ENCODE peak calls at places on chromosomes 12 and 14, in six cellular contexts. H is A549, F is thyroid gland, P is heart left ventricle, T is ovary, U is IMR-90. Z is an unnamed sample.

GRCh38 chr12:60693019-60693626 is 1097.3 kb downstream of the SLC16A7 start:
- DNase-seq in H (peak), F (no peak), P (no peak), T (no peak), U (peak), Z (no peak)

GRCh38 chr12:77299001-77299400 is 233.6 kb upstream of the E2F7 start:
- DNase-seq in H (no peak), F (no peak), P (no peak), T (no peak), U (no peak), Z (no peak)

GRCh38 chr12:120100630-120101029 is 15.9 kb downstream of the RAB35 start:
- DNase-seq in H (no peak), F (peak), P (peak), T (peak), U (peak), Z (peak)

GRCh38 chr14:91325211-91325610 is 80.7 kb upstream of the GPR68 start:
- DNase-seq in H (no peak), F (no peak), P (no peak), T (no peak), U (no peak), Z (no peak)

GRCh38 chr14:64636208-64636979 is 67.8 kb upstream of the PLEKHG3 start:
- DNase-seq in H (peak), F (peak), P (peak), T (peak), U (peak), Z (peak)

GRCh38 chr12:101671157-101671791 is 26.2 kb upstream of the CHPT1 start:
- DNase-seq in H (no peak), F (peak), P (no peak), T (no peak), U (no peak), Z (peak)

GRCh38 chr14:103509864-103510263 is 12.8 kb downstream of the CKB start:
- DNase-seq in H (no peak), F (no peak), P (no peak), T (no peak), U (no peak), Z (peak)

GRCh38 chr12:117685115-117685926 is 283.5 kb downstream of the KSR2 start:
- DNase-seq in H (peak), F (peak), P (no peak), T (no peak), U (no peak), Z (peak)

GRCh38 chr14:21334202-21334906 is 49.5 kb downstream of the SUPT16H start:
- DNase-seq in H (no peak), F (no peak), P (no peak), T (no peak), U (no peak), Z (no peak)

GRCh38 chr12:83841620-83842019 is 1071.0 kb downstream of the SLC6A15 start:
- DNase-seq in H (no peak), F (no peak), P (no peak), T (no peak), U (no peak), Z (no peak)

GRCh38 chr12:1811281-1811947 is 9.0 kb upstream of the LRTM2 start:
- DNase-seq in H (no peak), F (no peak), P (no peak), T (no peak), U (peak), Z (no peak)

GRCh38 chr14:38791862-38792261 is 311.2 kb downstream of the SEC23A start:
- DNase-seq in H (no peak), F (no peak), P (no peak), T (no peak), U (no peak), Z (no peak)

GRCh38 chr12:123264642-123265041 is 7.0 kb downstream of the CDK2AP1 start:
- DNase-seq in H (peak), F (no peak), P (no peak), T (no peak), U (no peak), Z (no peak)

GRCh38 chr12:115597157-115597712 is 680.3 kb downstream of the MED13L start:
- DNase-seq in H (no peak), F (no peak), P (no peak), T (no peak), U (peak), Z (no peak)

GRCh38 chr14:23436327-23437141 is 1.1 kb upstream of the MYH7 start:
- DNase-seq in H (no peak), F (peak), P (no peak), T (no peak), U (no peak), Z (peak)

GRCh38 chr12:57094194-57095160 is 5.6 kb downstream of the NAB2 start:
- DNase-seq in H (no peak), F (peak), P (no peak), T (peak), U (no peak), Z (no peak)

GRCh38 chr14:69657961-69658360 is 46.6 kb downstream of the SUSD6 start:
- DNase-seq in H (no peak), F (peak), P (no peak), T (no peak), U (peak), Z (no peak)

GRCh38 chr12:57850924-57851323 is 4.4 kb upstream of the CTDSP2 start:
- DNase-seq in H (no peak), F (no peak), P (no peak), T (no peak), U (no peak), Z (no peak)

GRCh38 chr12:1634590-1635191 is 5.7 kb downstream of the WNT5B start:
- DNase-seq in H (peak), F (peak), P (peak), T (peak), U (peak), Z (peak)

GRCh38 chr14:99758121-99758871 is 34.9 kb upstream of the EML1 start:
- DNase-seq in H (peak), F (no peak), P (no peak), T (no peak), U (peak), Z (peak)

GRCh38 chr12:116924558-116925453 is 14.1 kb downstream of the FBXW8 start:
- DNase-seq in H (peak), F (no peak), P (no peak), T (no peak), U (peak), Z (peak)

GRCh38 chr14:78243187-78243586 is 73.0 kb downstream of the NRXN3 start:
- DNase-seq in H (no peak), F (no peak), P (no peak), T (no peak), U (no peak), Z (no peak)

GRCh38 chr14:22556990-22557623 is 31.9 kb downstream of the DAD1 start:
- DNase-seq in H (peak), F (peak), P (peak), T (peak), U (peak), Z (peak)

GRCh38 chr12:128138125-128138524 is 128.8 kb upstream of the TMEM132C start:
- DNase-seq in H (no peak), F (no peak), P (no peak), T (no peak), U (no peak), Z (no peak)

GRCh38 chr14:102437997-102438922 is 71.3 kb downstream of the ANKRD9 start:
- DNase-seq in H (peak), F (peak), P (peak), T (peak), U (peak), Z (peak)

GRCh38 chr12:115838952-115839351 is 438.5 kb downstream of the MED13L start:
- DNase-seq in H (no peak), F (no peak), P (no peak), T (no peak), U (no peak), Z (no peak)

GRCh38 chr14:41022932-41023331 is 583.7 kb upstream of the LRFN5 start:
- DNase-seq in H (no peak), F (no peak), P (no peak), T (no peak), U (peak), Z (no peak)

GRCh38 chr12:30191701-30192455 is 408.1 kb upstream of the TMTC1 start:
- DNase-seq in H (no peak), F (no peak), P (no peak), T (no peak), U (no peak), Z (no peak)

GRCh38 chr12:114443607-114444421 is 37.9 kb upstream of the TBX5 start:
- DNase-seq in H (no peak), F (no peak), P (no peak), T (no peak), U (no peak), Z (no peak)

GRCh38 chr12:66087365-66087943 is 43.1 kb downstream of the LLPH start:
- DNase-seq in H (peak), F (peak), P (peak), T (peak), U (peak), Z (peak)

GRCh38 chr14:74959596-74960180 is 4.3 kb upstream of the PGF start:
- DNase-seq in H (no peak), F (peak), P (no peak), T (no peak), U (no peak), Z (no peak)
- H3K27ac ChIP-seq in H (no peak), F (no peak), P (no peak), T (no peak), U (no peak), Z (no peak)

GRCh38 chr12:64088431-64089349 is 133.4 kb downstream of the KICS2 start:
- DNase-seq in H (peak), F (peak), P (peak), T (peak), U (peak), Z (peak)
- TF ChIP-seq POLR2A in H (no peak), F (peak), P (no peak), T (no peak), U (no peak), Z (peak)

DNA sequence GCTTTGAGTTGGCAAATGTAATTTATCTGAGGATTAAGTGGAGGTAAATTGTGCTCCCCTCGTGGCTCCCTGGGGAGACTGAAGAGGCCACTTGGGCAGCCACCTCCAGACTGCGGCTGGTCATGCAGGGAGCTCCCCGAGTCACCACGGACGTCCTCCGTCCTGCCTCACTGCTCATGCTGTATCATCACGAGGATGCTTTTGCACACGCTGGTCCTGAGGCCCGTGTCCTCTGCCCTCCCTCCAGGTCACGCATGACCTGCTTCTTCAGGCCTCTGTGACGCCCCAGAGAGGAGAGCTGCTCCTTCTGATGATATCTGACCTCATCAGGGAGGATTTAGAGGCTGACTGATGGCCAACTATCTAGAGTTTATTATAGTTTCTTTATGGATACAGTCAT is 159.9 kb downstream of the ADGRD1 start:
- DNase-seq in H (no peak), F (peak), P (no peak), T (no peak), U (no peak), Z (no peak)
- H3K27ac ChIP-seq in H (no peak), F (peak), P (no peak), T (no peak), U (no peak), Z (no peak)

DNA sequence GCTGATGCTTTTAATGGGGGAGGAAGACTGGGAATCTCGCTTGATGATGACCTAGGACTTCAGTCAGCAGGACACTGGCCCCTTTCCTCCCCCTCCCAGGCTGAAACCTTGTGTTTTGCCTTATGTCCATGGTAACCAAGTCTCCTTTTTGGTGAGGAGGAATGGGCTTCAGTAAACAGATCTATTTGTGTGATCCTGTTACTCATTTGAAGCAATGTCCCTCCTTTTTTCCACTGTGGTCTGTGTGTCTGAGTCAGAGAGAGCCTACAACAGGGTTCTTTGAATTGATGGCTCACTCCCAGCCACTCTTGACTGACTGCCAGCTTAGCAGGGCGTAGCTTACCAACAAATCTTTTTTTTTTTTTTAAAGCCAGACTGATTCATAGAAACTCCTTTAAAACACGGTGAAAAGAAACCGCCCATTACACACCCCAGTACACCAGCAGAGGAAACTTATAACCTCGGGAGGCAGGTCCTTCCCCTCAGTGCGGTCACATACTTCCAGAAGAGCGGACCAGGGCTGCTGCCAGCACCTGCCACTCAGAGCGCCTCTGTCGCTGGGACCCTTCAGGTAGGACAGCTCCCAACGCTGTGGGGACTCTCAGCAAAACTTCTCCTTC is at the start of gene EMP1:
- DNase-seq in H (peak), F (peak), P (peak), T (peak), U (peak), Z (peak)
- TF ChIP-seq POLR2A in H (no peak), F (peak), P (peak), T (peak), U (peak), Z (peak)

GRCh38 chr12:100253437-100253836 is 13.4 kb downstream of the DEPDC4 start:
- DNase-seq in H (no peak), F (no peak), P (no peak), T (no peak), U (no peak), Z (no peak)
- H3K27ac ChIP-seq in H (no peak), F (no peak), P (no peak), T (no peak), U (no peak), Z (no peak)

DNA sequence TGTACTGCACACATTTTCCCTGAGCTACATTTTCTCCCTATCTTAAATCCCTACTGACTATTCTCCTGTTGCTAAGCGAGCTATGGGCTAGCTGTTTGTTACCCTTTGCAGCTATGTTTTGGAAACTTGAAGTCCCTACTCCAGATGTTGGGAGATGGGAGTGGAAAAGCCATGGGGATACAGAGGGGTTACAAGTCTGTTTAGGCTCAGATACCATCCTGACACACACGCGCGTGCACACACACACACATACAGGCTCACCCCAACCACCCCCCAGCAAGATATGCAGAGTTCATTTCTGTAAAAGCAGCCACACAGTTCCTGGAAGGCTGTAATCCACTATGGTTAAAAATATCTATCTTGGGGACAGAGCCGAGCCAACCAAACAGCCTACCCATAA is 15.8 kb downstream of the ATP5MC2 start:
- DNase-seq in H (no peak), F (no peak), P (peak), T (peak), U (no peak), Z (no peak)
- TF ChIP-seq POLR2A in H (no peak), F (no peak), P (no peak), T (no peak), U (no peak), Z (no peak)

GRCh38 chr12:52924764-52925716 is 20.2 kb upstream of the KRT8 start:
- DNase-seq in H (peak), F (peak), P (no peak), T (no peak), U (peak), Z (peak)

GRCh38 chr12:52925717-52926595 is 21.1 kb upstream of the KRT8 start:
- DNase-seq in H (peak), F (peak), P (no peak), T (no peak), U (no peak), Z (no peak)

GRCh38 chr12:52926596-52927241 is 21.8 kb upstream of the KRT8 start:
- DNase-seq in H (peak), F (no peak), P (no peak), T (no peak), U (no peak), Z (no peak)

GRCh38 chr12:52929538-52929937 is 19.4 kb upstream of the KRT18 start:
- DNase-seq in H (no peak), F (no peak), P (no peak), T (no peak), U (no peak), Z (no peak)

DNA sequence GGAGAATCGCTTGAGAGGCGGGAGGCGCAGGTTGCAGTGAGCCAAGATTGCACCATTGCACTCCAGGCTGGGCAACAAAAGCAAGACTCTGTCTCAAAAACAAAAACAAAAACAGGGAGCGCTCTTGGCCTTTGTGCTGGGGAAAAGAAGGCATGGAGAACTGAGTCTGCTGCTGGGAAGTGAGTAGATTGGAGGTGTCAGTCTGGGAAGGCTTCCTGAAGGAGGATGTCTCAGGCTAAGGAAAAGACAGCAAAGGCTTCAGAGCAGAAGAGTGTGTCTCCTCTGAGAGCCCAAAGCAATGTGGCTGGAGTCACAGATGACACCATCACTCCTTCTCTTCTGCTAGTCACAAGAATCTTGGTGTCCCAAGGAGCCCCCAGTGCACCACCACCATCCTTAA is 21.0 kb upstream of the KRT18 start:
- DNase-seq in H (no peak), F (no peak), P (no peak), T (no peak), U (no peak), Z (no peak)
- H3K27ac ChIP-seq in H (peak), F (peak), P (no peak), T (no peak), U (no peak), Z (no peak)

GRCh38 chr12:6341439-6342139 is at the start of gene TNFRSF1A:
- DNase-seq in H (peak), F (peak), P (peak), T (peak), U (peak), Z (peak)
- TF ChIP-seq POLR2A in H (peak), F (peak), P (peak), T (peak), U (no peak), Z (peak)

DNA sequence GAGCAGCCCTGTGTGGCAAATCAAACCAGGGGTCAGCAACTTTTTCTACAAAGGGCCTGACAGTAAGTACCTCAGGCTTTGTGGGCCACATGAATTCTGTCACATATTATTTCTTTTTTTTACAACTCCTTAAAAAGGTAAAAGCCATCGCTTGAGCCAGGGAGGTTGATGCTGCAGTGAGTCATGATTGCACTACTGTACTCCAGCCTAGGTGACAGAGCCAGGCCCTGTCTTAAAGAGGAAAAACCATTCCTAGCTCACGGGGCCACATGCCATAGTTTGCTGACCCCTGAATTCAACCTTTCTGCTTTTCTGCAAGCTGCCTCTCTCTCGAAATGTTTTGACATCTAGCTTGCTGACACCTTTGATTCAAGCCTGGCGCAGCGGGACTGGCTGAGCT is 55.1 kb upstream of the CORO1C start:
- DNase-seq in H (no peak), F (no peak), P (no peak), T (no peak), U (no peak), Z (no peak)
- H3K27ac ChIP-seq in H (no peak), F (no peak), P (peak), T (no peak), U (peak), Z (no peak)

Z was measured in adrenal gland.